ENCODE peak calls at places on chromosomes 12 and 14, in seven cellular contexts. B, X, Q, T, Y, H and Z are unnamed samples.

GRCh38 chr12:110661337-110661972 is 27.5 kb downstream of the HVCN1 start:
- DNase-seq in B (no peak), Y (peak; percentile 35), X (no peak), T (peak; percentile 18), Q (no peak), H (no peak), Z (no peak)

GRCh38 chr14:85572845-85573244 is 42.9 kb downstream of the FLRT2 start:
- DNase-seq in X (no peak), Y (no peak), Q (peak; percentile 58), H (peak; percentile 47), T (no peak), B (peak; percentile 88), Z (peak; percentile 88)

GRCh38 chr12:62505786-62506185 is 39.2 kb downstream of the MON2 start:
- DNase-seq in X (no peak), Y (no peak), Q (no peak), T (no peak), H (no peak), B (no peak), Z (no peak)

GRCh38 chr14:104387385-104388010 is 192.1 kb upstream of the C14orf180 start:
- DNase-seq in Q (no peak), T (no peak), Y (no peak), X (no peak), H (no peak), B (no peak), Z (no peak)

GRCh38 chr12:41576925-41577324 is 388.8 kb downstream of the PDZRN4 start:
- DNase-seq in B (peak; percentile 24), Q (no peak), X (peak; percentile 58), Y (no peak), T (no peak), H (no peak), Z (no peak)

GRCh38 chr12:88703790-88704189 is 123.5 kb upstream of the KITLG start:
- DNase-seq in Y (no peak), X (no peak), Q (no peak), T (no peak), B (peak; percentile 37), H (no peak), Z (no peak)

GRCh38 chr12:7146906-7147305 is 16.7 kb downstream of the CLSTN3 start:
- DNase-seq in X (no peak), Q (no peak), H (no peak), T (no peak), B (no peak), Y (no peak), Z (no peak)

GRCh38 chr12:28184378-28184777 is 5.9 kb upstream of the CCDC91 start:
- DNase-seq in Y (no peak), B (no peak), Q (no peak), T (no peak), X (no peak), H (no peak), Z (no peak)

GRCh38 chr14:104287301-104288009 is 149.1 kb downstream of the KIF26A start:
- DNase-seq in Q (no peak), X (no peak), Y (no peak), T (no peak), H (no peak), B (no peak), Z (no peak)

GRCh38 chr12:100141666-100141997 is 1.0 kb downstream of the BLTP3B start:
- DNase-seq in T (no peak), X (no peak), Y (peak; percentile 62), H (peak; percentile 91), Q (peak; percentile 79), B (peak; percentile 80), Z (peak; percentile 91)

GRCh38 chr12:57609091-57609780 is 2.0 kb upstream of the ARHGEF25 start:
- DNase-seq in Q (no peak), B (no peak), T (no peak), X (no peak), Y (no peak), H (no peak), Z (no peak)

GRCh38 chr14:65224799-65225198 is 122.5 kb upstream of the MAX start:
- DNase-seq in X (no peak), Y (no peak), H (no peak), B (peak; percentile 19), T (no peak), Q (no peak), Z (no peak)

GRCh38 chr12:109759595-109759994 is 46.0 kb downstream of the FAM222A start:
- DNase-seq in X (no peak), H (no peak), B (no peak), Y (peak; percentile 55), Q (no peak), T (no peak), Z (no peak)

GRCh38 chr14:89247457-89248122 is 169.4 kb downstream of the FOXN3 start:
- DNase-seq in Y (no peak), Q (no peak), H (no peak), T (no peak), B (no peak), X (no peak), Z (peak; percentile 34)

GRCh38 chr12:53067074-53067992 is 11.9 kb downstream of the SPRYD3 start:
- DNase-seq in B (no peak), T (no peak), Q (no peak), Y (no peak), X (no peak), H (no peak), Z (no peak)

GRCh38 chr12:49200882-49201594 is 12.2 kb upstream of the TUBA1A start:
- DNase-seq in Y (peak; percentile 18), H (peak; percentile 81), T (no peak), Q (peak; percentile 48), B (peak; percentile 83), X (no peak), Z (peak; percentile 83)

GRCh38 chr12:128857173-128857770 is 4.0 kb downstream of the GLT1D1 start:
- DNase-seq in X (no peak), Q (no peak), B (no peak), Y (peak; percentile 12), H (no peak), T (no peak), Z (no peak)

GRCh38 chr12:857611-858010 is 91.9 kb downstream of the RAD52 start:
- DNase-seq in X (no peak), T (no peak), Q (peak; percentile 8), Y (peak; percentile 35), B (peak; percentile 76), H (peak; percentile 80), Z (peak; percentile 87)

GRCh38 chr14:106039400-106039799 is 513.0 kb downstream of the TMEM121 start:
- DNase-seq in Y (peak; percentile 4), H (no peak), T (peak; percentile 49), Q (no peak), B (peak; percentile 40), X (no peak), Z (no peak)

GRCh38 chr14:103103461-103104388 is 9.2 kb downstream of the EXOC3L4 start:
- DNase-seq in T (no peak), Q (no peak), X (no peak), B (peak; percentile 68), H (peak; percentile 73), Y (peak; percentile 78), Z (peak; percentile 65)

GRCh38 chr12:18296909-18297280 is 35.6 kb downstream of the PIK3C2G start:
- DNase-seq in B (peak; percentile 18), Y (no peak), H (peak; percentile 47), X (no peak), Q (no peak), T (no peak), Z (no peak)

GRCh38 chr12:52130695-52131094 is 51.2 kb downstream of the SMIM41 start:
- DNase-seq in B (no peak), Q (no peak), H (no peak), T (no peak), Y (no peak), X (no peak), Z (no peak)

GRCh38 chr12:124744659-124745467 is 118.8 kb downstream of the SCARB1 start:
- DNase-seq in X (no peak), Y (no peak), T (no peak), Q (no peak), B (no peak), H (peak; percentile 44), Z (peak; percentile 48)

GRCh38 chr14:105838591-105839424 is 312.4 kb downstream of the TMEM121 start:
- DNase-seq in Y (no peak), H (no peak), B (no peak), Q (no peak), X (no peak), T (no peak), Z (no peak)

GRCh38 chr14:101508196-101508947 is 52.9 kb upstream of the DIO3 start:
- DNase-seq in Y (no peak), Q (no peak), T (no peak), H (no peak), B (no peak), X (no peak), Z (no peak)

GRCh38 chr14:68468437-68469207 is 324.2 kb downstream of the ZFP36L1 start:
- DNase-seq in H (no peak), Y (no peak), T (no peak), Q (no peak), B (peak; percentile 80), X (no peak), Z (peak; percentile 96)

GRCh38 chr12:100187857-100188519 is 12.6 kb upstream of the ACTR6 start:
- DNase-seq in Q (no peak), X (no peak), H (no peak), Y (no peak), B (no peak), T (no peak), Z (no peak)

GRCh38 chr14:22399776-22400175 is 189.2 kb downstream of the DAD1 start:
- DNase-seq in B (no peak), T (no peak), X (no peak), Y (no peak), H (no peak), Q (no peak), Z (no peak)